ENCODE peak calls at places on chromosome 12, in nine cellular contexts. T is prostate gland; U is hepatocyte; Z is lower lobe of right lung; Y is fibroblast of lung; S is CD8-positive, alpha-beta T cell; I is PC-3; V is ascending aorta; F is adrenal gland. Q is an unnamed sample. For H3K4me1 and H3K36me3, the result is how much of the 10 kb centered on the place peaks cover.

GRCh38 chr12:123444396-123445026 is 8.0 kb upstream of the RILPL2 start:
- DNase-seq in T (no peak), U (no peak), Z (no peak), Y (peak), S (no peak), I (no peak), V (no peak), F (no peak), Q (no peak)

GRCh38 chr12:43329381-43329780 is 222.6 kb downstream of the ADAMTS20 start:
- DNase-seq in T (no peak), U (no peak), Z (no peak), Y (no peak), S (no peak), I (no peak), V (no peak), F (no peak), Q (no peak)

GRCh38 chr12:25977047-25977446 is 18.6 kb downstream of the RASSF8 start:
- DNase-seq in T (no peak), U (no peak), Z (no peak), Y (peak), S (no peak), I (no peak), V (no peak), F (no peak), Q (no peak)

GRCh38 chr12:57868870-57869609 is 22.5 kb upstream of the CTDSP2 start:
- DNase-seq in T (no peak), U (no peak), Z (no peak), Y (no peak), S (no peak), I (no peak), V (no peak), F (peak), Q (no peak)

GRCh38 chr12:24943947-24944597 is 4.8 kb downstream of the BCAT1 start:
- DNase-seq in T (no peak), U (no peak), Z (no peak), Y (no peak), S (no peak), I (no peak), V (no peak), F (no peak), Q (no peak)

GRCh38 chr12:92927436-92928116 is 1.5 kb downstream of the EEA1 start:
- DNase-seq in T (no peak), U (peak), Z (no peak), Y (peak), S (no peak), I (peak), V (no peak), F (no peak), Q (no peak)

GRCh38 chr12:44759289-44759688 is 116.8 kb downstream of the NELL2 start:
- DNase-seq in T (no peak), U (no peak), Z (no peak), Y (no peak), S (no peak), I (no peak), V (no peak), F (no peak), Q (no peak)

GRCh38 chr12:105279460-105280056 is 43.6 kb upstream of the APPL2 start:
- DNase-seq in T (no peak), U (peak), Z (no peak), Y (peak), S (peak), I (no peak), V (no peak), F (peak), Q (peak)

GRCh38 chr12:14982986-14983385 is 10.1 kb downstream of the PDE6H start:
- DNase-seq in T (no peak), U (no peak), Z (no peak), Y (no peak), S (no peak), I (no peak), V (no peak), F (no peak), Q (no peak)

GRCh38 chr12:14981049-14981448 is 8.2 kb downstream of the PDE6H start:
- DNase-seq in T (no peak), U (no peak), Z (peak), Y (no peak), S (no peak), I (no peak), V (no peak), F (no peak), Q (no peak)

GRCh38 chr12:14984036-14984435 is 11.2 kb downstream of the PDE6H start:
- DNase-seq in T (no peak), U (no peak), Z (no peak), Y (no peak), S (no peak), I (no peak), V (no peak), F (no peak), Q (no peak)

GRCh38 chr12:14979468-14979867 is 6.6 kb downstream of the PDE6H start:
- DNase-seq in T (no peak), U (no peak), Z (no peak), Y (no peak), S (no peak), I (no peak), V (no peak), F (no peak), Q (no peak)

DNA sequence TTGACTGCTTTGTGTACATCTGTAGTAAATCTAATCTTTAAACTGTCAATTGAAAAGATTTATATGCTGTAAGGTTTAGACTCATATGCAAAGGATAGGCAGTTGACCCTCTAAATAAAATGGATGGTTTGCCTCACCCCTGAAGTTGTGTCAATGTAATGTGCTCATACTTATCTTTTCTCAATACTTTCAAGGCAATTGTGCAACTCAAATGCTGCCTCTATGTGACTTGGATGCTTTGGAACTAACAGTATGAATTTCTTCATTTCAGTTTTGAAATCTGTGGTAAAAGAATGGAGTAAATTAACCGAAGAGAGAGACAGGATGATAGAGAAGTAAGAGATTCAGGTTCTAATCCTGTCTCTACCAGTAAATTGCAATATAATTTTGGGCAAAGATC is 9.7 kb downstream of the PDE6H start:
- DNase-seq in T (no peak), U (no peak), Z (no peak), Y (peak), S (no peak), I (no peak), V (no peak), F (no peak), Q (no peak)
- H3K4me1 ChIP-seq in T (under half), U (under half), Z (under half), Y (under half), S (half or more), I (under half), V (under half), F (under half), Q (under half)

DNA sequence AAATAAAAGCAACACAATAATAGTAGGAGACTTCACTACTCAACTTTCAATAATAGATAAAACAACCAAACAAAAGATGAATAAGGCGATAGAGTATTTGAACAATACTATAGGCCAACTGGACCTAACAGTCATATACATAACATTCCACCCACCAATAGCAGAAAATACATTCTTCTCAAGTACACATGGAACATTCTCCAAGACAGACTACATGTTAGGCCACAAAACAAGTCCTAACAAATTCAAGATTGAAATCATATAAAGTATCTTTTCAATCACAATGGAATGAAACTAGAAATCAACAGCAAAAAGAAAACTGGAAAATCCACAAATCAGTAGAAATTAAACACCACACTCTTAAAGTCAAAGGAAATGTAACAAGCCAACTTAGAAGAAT is 28.8 kb downstream of the RAD52 start:
- DNase-seq in T (no peak), U (no peak), Z (no peak), Y (no peak), S (no peak), I (no peak), V (no peak), F (no peak), Q (no peak)
- H3K36me3 ChIP-seq in T (under half), U (under half), Z (half or more), Y (under half), S (under half), I (under half), V (under half), F (under half), Q (under half)

GRCh38 chr12:3496964-3497363 is 6.0 kb downstream of the PRMT8 start:
- DNase-seq in T (no peak), U (peak), Z (no peak), Y (no peak), S (no peak), I (peak), V (no peak), F (no peak), Q (peak)
- TF ChIP-seq CTCF in T (no peak), U (peak), Z (no peak), Y (no peak), S (no peak), I (peak), V (no peak), F (no peak), Q (peak)

DNA sequence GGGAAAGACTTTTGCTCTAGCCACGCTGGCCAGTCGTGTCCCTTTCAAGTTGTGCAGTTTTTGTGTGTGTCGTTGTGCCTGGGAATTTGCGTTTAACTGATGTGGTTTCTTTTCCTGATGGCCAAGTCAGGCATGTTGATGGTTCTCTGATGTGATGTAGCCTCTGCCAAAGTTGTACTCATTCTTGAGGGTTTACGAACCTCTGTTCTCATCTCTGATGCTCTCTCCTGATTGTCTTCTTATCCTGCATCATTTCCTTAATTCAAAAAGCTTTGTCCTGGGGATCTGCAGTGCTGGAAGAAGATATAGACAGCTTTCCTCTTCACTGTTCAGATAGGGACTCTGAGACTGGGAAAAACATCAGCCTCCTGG is 25.4 kb downstream of the CD9 start:
- DNase-seq in T (no peak), U (peak), Z (no peak), Y (no peak), S (no peak), I (no peak), V (no peak), F (no peak), Q (no peak)
- H3K4me1 ChIP-seq in T (half or more), U (half or more), Z (half or more), Y (under half), S (under half), I (half or more), V (half or more), F (half or more), Q (half or more)

GRCh38 chr12:132642846-132643835 is 24.6 kb downstream of the P2RX2 start:
- DNase-seq in T (no peak), U (no peak), Z (no peak), Y (no peak), S (no peak), I (no peak), V (no peak), F (no peak), Q (no peak)
- H3K36me3 ChIP-seq in T (under half), U (under half), Z (half or more), Y (under half), S (under half), I (under half), V (under half), F (under half), Q (under half)